ENCODE peak calls at places on chromosomes 1 and 21, in four cellular contexts. S, I, L and O are unnamed samples.

GRCh38 chr1:181324797-181325616 is 158.3 kb upstream of the CACNA1E start:
- DNase-seq in S (no peak), I (no peak), L (peak; percentile 66), O (no peak)

GRCh38 chr1:156164465-156164831 is 11.1 kb downstream of the SEMA4A start:
- DNase-seq in S (no peak), I (no peak), L (no peak), O (no peak)

GRCh38 chr21:16437586-16437985 is 707.8 kb downstream of the USP25 start:
- DNase-seq in S (no peak), I (no peak), L (no peak), O (no peak)

GRCh38 chr1:91673603-91674002 is 173.0 kb downstream of the CDC7 start:
- DNase-seq in S (no peak), I (no peak), L (no peak), O (no peak)

GRCh38 chr1:10910490-10911273 is 101.8 kb upstream of the TARDBP start:
- DNase-seq in S (no peak), I (peak; percentile 16), L (no peak), O (no peak)

GRCh38 chr1:17672226-17672625 is 82.9 kb upstream of the ACTL8 start:
- DNase-seq in S (no peak), I (no peak), L (no peak), O (no peak)

GRCh38 chr21:21341041-21341440 is 342.8 kb downstream of the NCAM2 start:
- DNase-seq in S (no peak), I (no peak), L (no peak), O (no peak)

GRCh38 chr1:25569599-25570458 is 26.4 kb downstream of the LDLRAP1 start:
- DNase-seq in S (peak; percentile 46), I (no peak), L (no peak), O (no peak)

GRCh38 chr1:93143729-93144229 is 36.4 kb downstream of the TMED5 start:
- DNase-seq in S (no peak), I (no peak), L (no peak), O (no peak)

GRCh38 chr1:51697160-51697559 is 80.3 kb downstream of the OSBPL9 start:
- DNase-seq in S (no peak), I (no peak), L (no peak), O (no peak)

GRCh38 chr21:16330340-16331319 is 600.8 kb downstream of the USP25 start:
- DNase-seq in S (peak; percentile 6), I (peak; percentile 52), L (peak; percentile 4), O (peak; percentile 51)

GRCh38 chr1:50527249-50527986 is 104.2 kb upstream of the DMRTA2 start:
- DNase-seq in S (no peak), I (peak; percentile 83), L (no peak), O (no peak)

GRCh38 chr1:165763442-165763841 is 5.2 kb downstream of the TMCO1 start:
- DNase-seq in S (no peak), I (no peak), L (no peak), O (no peak)

GRCh38 chr1:115768549-115768948 is at the start of gene CASQ2:
- DNase-seq in S (no peak), I (no peak), L (no peak), O (no peak)

GRCh38 chr1:22252248-22252647 is 109.4 kb upstream of the WNT4 start:
- DNase-seq in S (no peak), I (no peak), L (no peak), O (no peak)

GRCh38 chr1:25477448-25478034 is 46.8 kb downstream of the MACO1 start:
- DNase-seq in S (peak; percentile 70), I (no peak), L (no peak), O (no peak)

GRCh38 chr21:41830764-41831452 is 48.2 kb downstream of the PRDM15 start:
- DNase-seq in S (no peak), I (no peak), L (no peak), O (no peak)

GRCh38 chr1:28416509-28417194 is 47.1 kb downstream of the PHACTR4 start:
- DNase-seq in S (peak; percentile 73), I (no peak), L (no peak), O (no peak)
- TF ChIP-seq TCF7L2 in S (no peak), I (no peak), L (no peak), O (no peak)

GRCh38 chr1:167926486-167926997 is 9.9 kb upstream of the DCAF6 start:
- DNase-seq in S (peak; percentile 72), I (peak; percentile 79), L (no peak), O (no peak)
- TF ChIP-seq TCF7L2 in S (no peak), I (no peak), L (no peak), O (no peak)

GRCh38 chr1:23768733-23769132 is 9.5 kb upstream of the PITHD1 start:
- DNase-seq in S (no peak), I (no peak), L (no peak), O (no peak)
- TF ChIP-seq TCF7L2 in S (no peak), I (no peak), L (no peak), O (no peak)

DNA sequence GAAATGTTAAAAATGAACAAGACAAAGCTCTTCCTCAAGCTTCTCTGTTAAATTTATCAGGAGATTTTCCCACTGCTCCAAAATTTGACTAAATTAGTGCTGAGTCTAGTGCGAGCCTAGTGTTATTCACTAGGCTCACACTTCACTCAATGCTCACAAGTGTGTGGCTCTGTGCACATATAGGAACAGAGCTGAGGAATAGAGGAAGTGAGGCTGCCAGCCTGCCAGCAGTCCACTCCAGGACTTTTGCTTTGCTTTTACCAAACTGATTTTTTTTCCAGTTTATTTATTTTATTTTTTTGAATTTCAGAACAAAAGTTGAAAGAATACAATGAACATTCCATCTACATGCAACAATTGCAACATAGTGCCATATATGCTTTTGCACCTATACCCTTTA is 87.2 kb downstream of the VAV3 start:
- DNase-seq in S (no peak), I (no peak), L (no peak), O (no peak)
- TF ChIP-seq TCF7L2 in S (no peak), I (no peak), L (no peak), O (no peak)

DNA sequence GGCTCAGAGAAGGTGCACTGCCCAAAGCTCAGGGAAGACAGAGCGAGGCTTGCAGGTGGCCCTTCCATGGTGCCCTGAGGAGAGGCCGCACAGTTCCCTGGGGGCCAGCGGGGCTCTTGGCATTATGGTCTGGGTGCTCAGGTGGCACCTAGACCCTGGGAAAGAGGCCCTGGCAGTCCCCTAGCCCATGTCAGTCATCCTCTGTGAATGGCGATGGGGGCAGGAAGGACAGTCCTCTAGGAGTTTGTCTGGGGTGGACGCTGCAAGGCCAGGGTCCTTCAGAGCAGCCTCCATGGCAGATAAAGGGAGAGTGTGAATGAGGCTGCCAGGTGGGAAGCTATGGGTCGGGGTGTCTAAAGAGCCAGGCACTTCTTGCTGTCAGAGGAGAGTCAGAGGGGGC is 345.9 kb upstream of the VAMP3 start:
- DNase-seq in S (no peak), I (no peak), L (no peak), O (no peak)
- TF ChIP-seq TCF7L2 in S (no peak), I (no peak), L (no peak), O (no peak)

GRCh38 chr1:62234709-62235108 is 40.1 kb downstream of the L1TD1 start:
- DNase-seq in S (no peak), I (no peak), L (no peak), O (no peak)

GRCh38 chr1:62232885-62233284 is 38.2 kb downstream of the L1TD1 start:
- DNase-seq in S (no peak), I (no peak), L (no peak), O (no peak)

GRCh38 chr1:62235576-62235975 is 40.9 kb downstream of the L1TD1 start:
- DNase-seq in S (no peak), I (no peak), L (no peak), O (no peak)

GRCh38 chr1:62230724-62231123 is 36.1 kb downstream of the L1TD1 start:
- DNase-seq in S (no peak), I (no peak), L (peak; percentile 81), O (no peak)

DNA sequence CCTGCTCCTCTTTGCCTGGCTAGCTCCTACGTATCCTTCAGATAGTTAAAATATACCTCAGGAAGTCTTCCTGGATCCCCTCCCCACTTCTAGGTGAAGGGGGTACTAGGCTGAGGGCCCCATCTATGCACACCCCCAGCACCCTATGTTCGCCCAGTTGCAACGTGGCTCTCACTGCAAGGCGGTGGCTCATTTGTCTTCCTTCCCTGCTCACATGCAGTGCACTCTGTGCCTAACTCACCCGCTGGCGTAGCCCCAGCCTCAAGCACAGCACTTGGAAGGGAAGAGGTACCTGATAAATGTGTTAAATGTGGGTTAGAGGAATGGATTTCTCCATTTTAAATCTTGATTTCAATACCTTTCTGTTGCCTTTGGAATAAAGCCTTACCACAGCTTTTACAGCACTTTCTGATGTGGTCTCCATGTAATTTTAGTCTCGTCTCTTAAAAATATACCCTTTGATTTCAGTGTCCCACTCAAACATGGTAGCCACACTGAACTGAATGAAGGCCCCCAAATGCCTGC is 39.3 kb downstream of the L1TD1 start:
- DNase-seq in S (no peak), I (no peak), L (no peak), O (no peak)
- TF ChIP-seq TCF7L2 in S (no peak), I (no peak), L (no peak), O (no peak)